ENCODE peak calls at places on chromosomes 7 and 10, in eight cellular contexts. H, S, J, W, F, G, R and X are unnamed samples.

GRCh38 chr10:8418631-8419030 is 364.1 kb downstream of the GATA3 start:
- DNase-seq in H (no peak), S (peak; percentile 1), J (no peak), W (no peak), F (no peak), G (no peak), R (no peak), X (no peak)

GRCh38 chr10:114376523-114376922 is 27.8 kb downstream of the AFAP1L2 start:
- DNase-seq in H (no peak), S (no peak), J (no peak), W (no peak), F (no peak), G (no peak), R (no peak), X (no peak)

GRCh38 chr7:5677538-5678294 is 103.7 kb downstream of the RNF216 start:
- DNase-seq in H (peak; percentile 56), S (peak; percentile 82), J (no peak), W (peak; percentile 53), F (peak; percentile 65), G (peak; percentile 1), R (peak; percentile 75), X (peak; percentile 65)

GRCh38 chr10:110372656-110373055 is 67.9 kb upstream of the SMNDC1 start:
- DNase-seq in H (no peak), S (peak; percentile 55), J (no peak), W (no peak), F (no peak), G (no peak), R (no peak), X (no peak)

GRCh38 chr10:96272256-96272985 is 1.1 kb upstream of the BLNK start:
- DNase-seq in H (no peak), S (no peak), J (no peak), W (no peak), F (no peak), G (no peak), R (no peak), X (no peak)

GRCh38 chr10:3418041-3418760 is 245.6 kb upstream of the PITRM1 start:
- DNase-seq in H (no peak), S (no peak), J (no peak), W (no peak), F (no peak), G (no peak), R (no peak), X (no peak)

GRCh38 chr10:34102237-34102673 is 712.8 kb downstream of the PARD3 start:
- DNase-seq in H (no peak), S (peak; percentile 68), J (no peak), W (no peak), F (no peak), G (no peak), R (no peak), X (no peak)

GRCh38 chr10:80530251-80530650 is 7.5 kb upstream of the SH2D4B start:
- DNase-seq in H (peak; percentile 37), S (peak; percentile 24), J (no peak), W (no peak), F (peak; percentile 77), G (no peak), R (no peak), X (no peak)

GRCh38 chr10:113480828-113481502 is 71.9 kb upstream of the HABP2 start:
- DNase-seq in H (no peak), S (no peak), J (no peak), W (peak; percentile 36), F (no peak), G (peak; percentile 34), R (no peak), X (no peak)

GRCh38 chr10:21272585-21273399 is 252.7 kb downstream of the SKIDA1 start:
- DNase-seq in H (no peak), S (no peak), J (no peak), W (no peak), F (no peak), G (no peak), R (no peak), X (no peak)

GRCh38 chr7:156944876-156945275 is 4.6 kb upstream of the NOM1 start:
- DNase-seq in H (no peak), S (no peak), J (no peak), W (no peak), F (no peak), G (no peak), R (peak; percentile 30), X (no peak)

GRCh38 chr10:6037422-6037821 is 24.7 kb downstream of the IL2RA start:
- DNase-seq in H (no peak), S (no peak), J (no peak), W (no peak), F (no peak), G (no peak), R (no peak), X (no peak)

GRCh38 chr10:98367626-98368451 is 47.1 kb downstream of the PYROXD2 start:
- DNase-seq in H (no peak), S (no peak), J (no peak), W (no peak), F (no peak), G (no peak), R (no peak), X (peak; percentile 38)

GRCh38 chr10:51325649-51326048 is 251.4 kb downstream of the PRKG1 start:
- DNase-seq in H (no peak), S (no peak), J (no peak), W (no peak), F (no peak), G (no peak), R (no peak), X (no peak)

GRCh38 chr10:85527610-85528317 is 838.8 kb downstream of the GRID1 start:
- DNase-seq in H (no peak), S (peak; percentile 4), J (no peak), W (no peak), F (no peak), G (no peak), R (no peak), X (no peak)

GRCh38 chr7:146654048-146654447 is 537.4 kb downstream of the CNTNAP2 start:
- DNase-seq in H (no peak), S (peak; percentile 3), J (no peak), W (no peak), F (no peak), G (no peak), R (no peak), X (no peak)

GRCh38 chr10:48296699-48297098 is 9.8 kb upstream of the MAPK8 start:
- DNase-seq in H (no peak), S (no peak), J (no peak), W (no peak), F (no peak), G (no peak), R (no peak), X (no peak)

GRCh38 chr7:92729751-92730150 is 106.6 kb downstream of the CDK6 start:
- DNase-seq in H (no peak), S (no peak), J (no peak), W (no peak), F (no peak), G (no peak), R (no peak), X (no peak)

GRCh38 chr10:34906021-34906965 is 91.2 kb upstream of the PARD3 start:
- DNase-seq in H (peak; percentile 71), S (peak; percentile 85), J (no peak), W (no peak), F (no peak), G (peak; percentile 26), R (peak; percentile 58), X (no peak)

GRCh38 chr7:77284633-77285032 is 85.0 kb upstream of the FGL2 start:
- DNase-seq in H (no peak), S (no peak), J (no peak), W (no peak), F (no peak), G (no peak), R (no peak), X (no peak)

GRCh38 chr7:31648288-31648687 is 38.7 kb upstream of the PPP1R17 start:
- DNase-seq in H (no peak), S (no peak), J (no peak), W (peak; percentile 15), F (no peak), G (peak; percentile 32), R (no peak), X (no peak)

GRCh38 chr7:100894860-100895700 is 608 bp downstream of the ACHE start:
- DNase-seq in H (no peak), S (no peak), J (no peak), W (peak; percentile 40), F (peak; percentile 61), G (peak; percentile 15), R (peak; percentile 95), X (no peak)